ENCODE peak calls at places on chromosomes 5 and 9, in four cellular contexts. G is lower leg skin, V is BE2C, R is thyroid gland. L is an unnamed sample.

GRCh38 chr9:121686930-121687541 is 35.6 kb downstream of the DAB2IP start:
- DNase-seq in G (peak; percentile 47), V (peak; percentile 87), R (peak; percentile 82), L (peak; percentile 83)

GRCh38 chr5:142910128-142910527 is 140.0 kb downstream of the ARHGAP26 start:
- DNase-seq in G (no peak), V (no peak), R (no peak), L (no peak)

GRCh38 chr5:174520420-174521396 is 203.7 kb upstream of the MSX2 start:
- DNase-seq in G (no peak), V (peak; percentile 49), R (no peak), L (peak; percentile 59)

GRCh38 chr5:139344177-139344576 is 2.5 kb downstream of the PAIP2 start:
- DNase-seq in G (no peak), V (no peak), R (no peak), L (no peak)

GRCh38 chr9:95061916-95062600 is 255.5 kb downstream of the FANCC start:
- DNase-seq in G (no peak), V (no peak), R (no peak), L (no peak)

GRCh38 chr5:9782806-9783560 is 152.8 kb upstream of the TAS2R1 start:
- DNase-seq in G (no peak), V (no peak), R (no peak), L (no peak)

GRCh38 chr5:175753536-175753890 is 95.6 kb downstream of the HRH2 start:
- DNase-seq in G (no peak), V (no peak), R (no peak), L (no peak)

GRCh38 chr9:35834260-35835215 is 5.5 kb downstream of the TMEM8B start:
- DNase-seq in G (no peak), V (no peak), R (no peak), L (no peak)

GRCh38 chr5:11383506-11384095 is 520.6 kb downstream of the CTNND2 start:
- DNase-seq in G (no peak), V (no peak), R (no peak), L (no peak)

GRCh38 chr5:73391441-73391871 is 57.1 kb downstream of the FOXD1 start:
- DNase-seq in G (no peak), V (no peak), R (no peak), L (no peak)

GRCh38 chr9:127942152-127943010 is 4.7 kb upstream of the DPM2 start:
- DNase-seq in G (no peak), V (peak; percentile 80), R (peak; percentile 89), L (peak; percentile 65)

GRCh38 chr5:20601678-20602100 is 613.7 kb upstream of the CDH18 start:
- DNase-seq in G (no peak), V (peak; percentile 86), R (no peak), L (no peak)

GRCh38 chr9:114507726-114508125 is 2.5 kb upstream of the WHRN start:
- DNase-seq in G (no peak), V (no peak), R (no peak), L (no peak)

GRCh38 chr5:112348915-112349314 is 70.2 kb downstream of the EPB41L4A start:
- DNase-seq in G (no peak), V (no peak), R (no peak), L (no peak)

GRCh38 chr9:131657031-131657377 is 82.9 kb downstream of the RAPGEF1 start:
- DNase-seq in G (no peak), V (no peak), R (no peak), L (no peak)

GRCh38 chr5:97657239-97657638 is 474.2 kb upstream of the RIOK2 start:
- DNase-seq in G (no peak), V (no peak), R (no peak), L (no peak)

GRCh38 chr5:140011297-140011802 is 31.7 kb downstream of the NRG2 start:
- DNase-seq in G (no peak), V (no peak), R (no peak), L (peak; percentile 19)

GRCh38 chr9:99824378-99825157 is 2.9 kb downstream of the NR4A3 start:
- DNase-seq in G (no peak), V (peak; percentile 64), R (peak; percentile 42), L (no peak)

GRCh38 chr5:33852327-33852726 is 39.5 kb downstream of the ADAMTS12 start:
- DNase-seq in G (no peak), V (no peak), R (no peak), L (no peak)

GRCh38 chr9:95732803-95733686 is 142.4 kb upstream of the ERCC6L2 start:
- DNase-seq in G (no peak), V (no peak), R (no peak), L (no peak)

GRCh38 chr5:56175465-56175864 is 57.7 kb downstream of the ANKRD55 start:
- DNase-seq in G (peak; percentile 55), V (no peak), R (no peak), L (no peak)

GRCh38 chr5:148820778-148821395 is 5.5 kb upstream of the ADRB2 start:
- DNase-seq in G (no peak), V (peak; percentile 47), R (peak; percentile 15), L (peak; percentile 29)

GRCh38 chr9:79780559-79780958 is 208.8 kb downstream of the TLE4 start:
- DNase-seq in G (no peak), V (no peak), R (no peak), L (no peak)

GRCh38 chr5:17785774-17786173 is 151.5 kb downstream of the TAF11L14 start:
- DNase-seq in G (no peak), V (no peak), R (no peak), L (no peak)

GRCh38 chr5:51811883-51812282 is 428.6 kb downstream of the ISL1 start:
- DNase-seq in G (no peak), V (peak; percentile 19), R (no peak), L (no peak)

GRCh38 chr9:131613346-131613745 is 68.0 kb downstream of the PRRT1B start:
- DNase-seq in G (no peak), V (no peak), R (no peak), L (no peak)

GRCh38 chr5:35771321-35771720 is 85.4 kb upstream of the IL7R start:
- DNase-seq in G (no peak), V (no peak), R (no peak), L (no peak)

GRCh38 chr5:57582578-57583070 is 100.0 kb upstream of the ACTBL2 start:
- DNase-seq in G (no peak), V (no peak), R (no peak), L (no peak)

GRCh38 chr5:112174959-112175594 is 244.0 kb downstream of the EPB41L4A start:
- DNase-seq in G (peak; percentile 22), V (peak; percentile 39), R (peak; percentile 25), L (peak; percentile 37)

GRCh38 chr5:59115345-59115744 is 532.5 kb downstream of the RAB3C start:
- DNase-seq in G (no peak), V (no peak), R (no peak), L (no peak)

GRCh38 chr5:142316051-142316450 is 8.8 kb downstream of the SPRY4 start:
- DNase-seq in G (no peak), V (peak; percentile 25), R (peak; percentile 14), L (peak; percentile 7)